ENCODE peak calls at places on chromosomes 4 and X, in four cellular contexts. K is Kasumi-1; J is stimulated activated CD8-positive, alpha-beta memory T cell treated with anti-CD3 and anti-CD28 coated beads, Interleukin-15, amount 100 ng/mL, for 1 hour; O is EH. E is an unnamed sample.

GRCh38 chr4:182137343-182137742 is 105.9 kb upstream of the TENM3 start:
- DNase-seq in K (no peak), O (no peak), J (no peak), E (no peak)

GRCh38 chrX:136183917-136184316 is 36.6 kb downstream of the FHL1 start:
- DNase-seq in O (no peak), J (no peak), K (no peak), E (no peak)

GRCh38 chr4:16289872-16290554 is 63.7 kb upstream of the TAPT1 start:
- DNase-seq in O (peak), J (no peak), K (peak), E (peak)

GRCh38 chr4:182083681-182084410 is 159.4 kb upstream of the TENM3 start:
- DNase-seq in O (no peak), K (no peak), J (no peak), E (no peak)

GRCh38 chr4:127309360-127310095 is 323.2 kb upstream of the INTU start:
- DNase-seq in O (no peak), K (no peak), J (no peak), E (peak)

GRCh38 chr4:88378691-88379559 is at the start of gene HERC6:
- DNase-seq in J (peak), K (peak), O (peak), E (peak)

GRCh38 chrX:12994321-12994720 is 19.4 kb downstream of the TMSB4X start:
- DNase-seq in K (no peak), J (no peak), O (no peak), E (no peak)

GRCh38 chr4:142091691-142092182 is 455.4 kb downstream of the IL15 start:
- DNase-seq in K (no peak), J (no peak), O (peak), E (peak)

GRCh38 chr4:164700471-164700870 is 53.5 kb upstream of the SMIM31 start:
- DNase-seq in J (no peak), K (peak), O (no peak), E (no peak)

GRCh38 chrX:16023790-16024734 is 99.3 kb upstream of the GRPR start:
- DNase-seq in K (no peak), J (no peak), O (peak), E (peak)

GRCh38 chr4:154018659-154019058 is 229.8 kb upstream of the SFRP2 start:
- DNase-seq in J (no peak), O (no peak), K (peak), E (no peak)

GRCh38 chrX:47068214-47068613 is 10.0 kb upstream of the RGN start:
- DNase-seq in J (no peak), O (no peak), K (no peak), E (no peak)

GRCh38 chr4:88621763-88622327 is 29.6 kb downstream of the HERC3 start:
- DNase-seq in O (no peak), J (no peak), K (no peak), E (no peak)

GRCh38 chrX:69142688-69143239 is 22.5 kb downstream of the PJA1 start:
- DNase-seq in O (no peak), K (no peak), J (no peak), E (no peak)

GRCh38 chrX:17706676-17707075 is 30.6 kb upstream of the SCML1 start:
- DNase-seq in O (peak), K (no peak), J (no peak), E (peak)

GRCh38 chr4:136864580-136865185 is 667.6 kb downstream of the PCDH18 start:
- DNase-seq in O (peak), J (no peak), K (peak), E (peak)

GRCh38 chrX:24124227-24124799 is 25.2 kb upstream of the ZFX start:
- DNase-seq in K (no peak), O (no peak), J (no peak), E (no peak)

GRCh38 chrX:134932528-134933217 is 58.1 kb upstream of the SMIM10 start:
- DNase-seq in J (no peak), O (peak), K (no peak), E (peak)

GRCh38 chr4:16224264-16224663 is 2.0 kb downstream of the TAPT1 start:
- DNase-seq in J (no peak), O (no peak), K (peak), E (no peak)

GRCh38 chr4:26132858-26133257 is 188.0 kb upstream of the RBPJ start:
- DNase-seq in O (no peak), J (no peak), K (no peak), E (no peak)

GRCh38 chr4:1793496-1793840 is 375 bp downstream of the FGFR3 start:
- DNase-seq in O (peak), K (no peak), J (no peak), E (peak)

GRCh38 chrX:16869393-16870094 is 618 bp downstream of the RBBP7 start:
- DNase-seq in O (peak), J (no peak), K (peak), E (peak)

GRCh38 chr4:186015212-186015817 is 53.6 kb upstream of the TLR3 start:
- DNase-seq in J (no peak), O (no peak), K (no peak), E (no peak)

GRCh38 chrX:123153846-123154335 is 30.2 kb upstream of the GRIA3 start:
- DNase-seq in J (no peak), O (peak), K (no peak), E (no peak)

GRCh38 chrX:53357799-53358530 is 64.5 kb downstream of the SMC1A start:
- DNase-seq in O (peak), K (no peak), J (no peak), E (peak)

GRCh38 chr4:7721984-7722551 is 217.6 kb downstream of the AFAP1 start:
- DNase-seq in O (no peak), J (no peak), K (no peak), E (no peak)

GRCh38 chr4:38663021-38663800 is 788 bp upstream of the KLF3 start:
- DNase-seq in J (no peak), K (peak), O (no peak), E (no peak)

GRCh38 chr4:650951-651883 is 22.9 kb downstream of the ATP5ME start:
- DNase-seq in O (no peak), K (no peak), J (no peak), E (no peak)